ENCODE peak calls at places on chromosomes 16 and 17, in five cellular contexts. Y, P, B, H and R are unnamed samples.

GRCh38 chr17:75325827-75326586 is 36.8 kb upstream of the SLC25A19 start:
- DNase-seq in Y (no peak), P (no peak), B (no peak), H (no peak), R (peak; percentile 78)

GRCh38 chr17:8221663-8222379 is 11.4 kb upstream of the AURKB start:
- DNase-seq in Y (peak; percentile 89), P (peak; percentile 91), B (peak; percentile 85), H (peak; percentile 93), R (peak; percentile 87)

GRCh38 chr16:69351309-69352027 is at the start of gene TMED6:
- DNase-seq in Y (no peak), P (no peak), B (peak; percentile 21), H (no peak), R (no peak)

GRCh38 chr16:23803591-23804123 is 32.1 kb upstream of the PRKCB start:
- DNase-seq in Y (peak; percentile 71), P (peak; percentile 11), B (peak; percentile 72), H (peak; percentile 46), R (no peak)

GRCh38 chr16:54277845-54278703 is 8.5 kb downstream of the IRX3 start:
- DNase-seq in Y (peak; percentile 16), P (no peak), B (no peak), H (peak; percentile 60), R (no peak)

GRCh38 chr16:85275533-85276249 is 163.4 kb upstream of the CIBAR2 start:
- DNase-seq in Y (peak; percentile 88), P (no peak), B (peak; percentile 91), H (peak; percentile 48), R (no peak)

GRCh38 chr16:23724438-23725131 is 11.6 kb upstream of the ERN2 start:
- DNase-seq in Y (no peak), P (no peak), B (no peak), H (no peak), R (no peak)

GRCh38 chr17:35588196-35588920 is 1.2 kb downstream of the AP2B1 start:
- DNase-seq in Y (no peak), P (peak; percentile 71), B (peak; percentile 60), H (no peak), R (no peak)

GRCh38 chr16:79752421-79752820 is 151.9 kb upstream of the MAF start:
- DNase-seq in Y (no peak), P (no peak), B (no peak), H (no peak), R (no peak)

DNA sequence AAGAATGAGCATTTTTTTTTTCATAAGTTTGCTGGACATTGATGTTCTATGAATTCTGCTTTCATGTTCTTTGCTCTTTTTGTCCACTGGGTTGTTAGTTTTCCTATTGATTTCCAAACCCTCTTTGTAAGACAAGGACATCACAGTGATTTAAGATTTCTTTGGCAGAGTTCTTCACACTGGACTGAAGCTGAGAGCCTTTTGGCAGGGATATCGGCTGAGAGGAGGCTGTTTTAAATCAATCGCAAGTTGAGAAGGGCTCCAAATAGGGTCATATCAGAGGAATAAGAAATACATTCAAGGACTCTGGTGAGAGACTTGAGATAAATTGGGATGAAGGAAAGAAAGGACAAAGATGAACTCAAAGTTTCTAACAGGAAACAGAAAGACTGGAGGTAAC is 165.8 kb upstream of the AXIN2 start:
- DNase-seq in Y (no peak), P (no peak), B (no peak), H (no peak), R (no peak)
- TF ChIP-seq CTCF in Y (no peak), P (no peak), B (no peak), H (no peak), R (no peak)

DNA sequence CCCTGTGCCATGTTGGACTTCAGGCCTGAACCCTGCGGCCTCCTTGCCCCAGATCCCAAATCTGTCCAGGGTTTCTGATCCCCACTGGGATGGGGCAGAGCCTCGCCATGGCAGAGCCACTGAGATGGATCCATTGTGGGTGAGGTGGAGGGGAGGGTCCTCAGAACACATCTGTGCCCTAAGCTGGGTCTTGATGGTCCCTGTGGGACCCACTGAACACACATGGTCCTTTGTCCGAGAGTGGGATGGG is 38.0 kb upstream of the KSR1 start:
- DNase-seq in Y (no peak), P (no peak), B (no peak), H (no peak), R (no peak)
- TF ChIP-seq CTCF in Y (no peak), P (no peak), B (no peak), H (no peak), R (no peak)

GRCh38 chr17:14227052-14227451 is 9.6 kb downstream of the CDRT15 start:
- DNase-seq in Y (no peak), P (no peak), B (no peak), H (no peak), R (no peak)
- TF ChIP-seq CTCF in Y (no peak), P (no peak), B (no peak), H (no peak), R (no peak)

GRCh38 chr17:19647697-19648474 is 665 bp upstream of the ALDH3A2 start:
- DNase-seq in Y (peak; percentile 58), P (peak; percentile 57), B (peak; percentile 33), H (peak; percentile 45), R (no peak)

GRCh38 chr17:19650826-19651225 is 2.3 kb downstream of the ALDH3A2 start:
- DNase-seq in Y (no peak), P (no peak), B (no peak), H (no peak), R (no peak)

GRCh38 chr17:19646788-19647696 is 1.5 kb upstream of the ALDH3A2 start:
- DNase-seq in Y (no peak), P (no peak), B (peak; percentile 32), H (no peak), R (no peak)

GRCh38 chr17:19651461-19652238 is 3.1 kb downstream of the ALDH3A2 start:
- DNase-seq in Y (no peak), P (no peak), B (no peak), H (no peak), R (no peak)

DNA sequence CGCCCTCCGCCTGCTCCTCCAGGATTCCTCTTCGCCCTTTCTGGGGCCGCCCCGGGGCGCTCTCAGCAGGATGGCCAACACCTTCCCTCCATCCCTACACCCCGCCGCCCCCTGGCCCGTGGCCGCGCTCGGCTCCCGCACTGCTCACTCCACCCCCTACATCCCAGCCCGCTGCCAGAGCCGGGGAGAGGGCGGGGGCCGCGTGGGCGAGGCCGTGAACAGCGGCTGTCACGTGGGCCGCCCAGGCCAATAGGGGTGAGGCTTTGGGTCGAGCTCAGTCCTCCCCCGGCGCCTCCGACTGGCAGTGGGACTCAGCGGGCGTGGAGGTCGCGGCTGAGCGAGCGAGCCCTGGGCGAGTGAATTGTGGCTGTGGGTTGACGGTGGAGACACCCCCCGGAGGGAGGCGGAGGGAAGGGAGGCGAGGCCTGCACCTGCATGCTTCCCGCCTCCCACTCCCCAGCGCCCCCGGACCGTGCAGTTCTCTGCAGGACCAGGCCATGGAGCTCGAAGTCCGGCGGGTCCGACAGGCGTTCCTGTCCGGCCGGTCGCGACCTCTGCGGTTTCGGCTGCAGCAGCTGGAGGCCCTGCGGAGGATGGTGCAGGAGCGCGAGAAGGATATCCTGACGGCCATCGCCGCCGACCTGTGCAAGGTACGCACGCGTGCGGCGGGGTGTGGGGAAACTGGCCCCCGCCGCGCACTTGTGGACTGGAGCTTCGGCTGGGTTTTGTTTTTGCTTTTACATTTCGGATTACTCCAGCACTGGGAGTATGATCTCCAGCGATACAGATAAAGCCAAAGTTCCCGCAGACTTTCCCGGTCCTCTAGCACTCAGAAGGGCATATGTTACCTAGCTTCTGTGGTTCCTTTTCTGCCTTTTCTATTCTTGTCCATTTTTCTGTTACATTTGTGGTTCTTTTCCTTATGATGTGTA is at the start of gene ALDH3A2:
- DNase-seq in Y (peak; percentile 94), P (peak; percentile 91), B (peak; percentile 92), H (peak; percentile 98), R (peak; percentile 62)
- TF ChIP-seq CTCF in Y (no peak), P (peak; percentile 40), B (no peak), H (peak; percentile 18), R (no peak)

GRCh38 chr17:18323007-18323406 is 7.9 kb downstream of the SMCR8 start:
- DNase-seq in Y (no peak), P (no peak), B (no peak), H (no peak), R (no peak)
- TF ChIP-seq CTCF in Y (no peak), P (peak; percentile 28), B (no peak), H (no peak), R (peak; percentile 6)

DNA sequence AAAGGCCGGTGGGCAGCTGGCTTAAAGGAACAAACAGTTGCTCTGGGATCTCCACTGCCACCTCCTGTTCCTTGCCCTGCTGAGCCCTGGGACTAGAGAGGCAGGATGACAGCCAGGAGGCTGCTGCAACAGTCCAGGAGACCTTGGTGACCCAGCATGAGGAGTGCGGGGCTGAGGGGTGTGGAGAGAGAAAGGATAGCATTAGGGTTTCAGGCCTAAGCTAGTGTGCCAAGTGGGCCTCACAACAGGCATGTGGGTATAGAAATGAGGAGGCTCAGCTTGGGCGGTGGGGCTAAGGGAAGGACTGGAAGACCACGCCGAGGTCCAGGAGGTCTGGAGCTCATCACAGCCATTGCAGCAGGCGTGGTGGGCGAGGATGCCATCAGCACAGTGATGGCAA is 39.8 kb downstream of the SDK2 start:
- DNase-seq in Y (no peak), P (no peak), B (no peak), H (no peak), R (no peak)
- TF ChIP-seq CTCF in Y (no peak), P (no peak), B (no peak), H (no peak), R (no peak)

DNA sequence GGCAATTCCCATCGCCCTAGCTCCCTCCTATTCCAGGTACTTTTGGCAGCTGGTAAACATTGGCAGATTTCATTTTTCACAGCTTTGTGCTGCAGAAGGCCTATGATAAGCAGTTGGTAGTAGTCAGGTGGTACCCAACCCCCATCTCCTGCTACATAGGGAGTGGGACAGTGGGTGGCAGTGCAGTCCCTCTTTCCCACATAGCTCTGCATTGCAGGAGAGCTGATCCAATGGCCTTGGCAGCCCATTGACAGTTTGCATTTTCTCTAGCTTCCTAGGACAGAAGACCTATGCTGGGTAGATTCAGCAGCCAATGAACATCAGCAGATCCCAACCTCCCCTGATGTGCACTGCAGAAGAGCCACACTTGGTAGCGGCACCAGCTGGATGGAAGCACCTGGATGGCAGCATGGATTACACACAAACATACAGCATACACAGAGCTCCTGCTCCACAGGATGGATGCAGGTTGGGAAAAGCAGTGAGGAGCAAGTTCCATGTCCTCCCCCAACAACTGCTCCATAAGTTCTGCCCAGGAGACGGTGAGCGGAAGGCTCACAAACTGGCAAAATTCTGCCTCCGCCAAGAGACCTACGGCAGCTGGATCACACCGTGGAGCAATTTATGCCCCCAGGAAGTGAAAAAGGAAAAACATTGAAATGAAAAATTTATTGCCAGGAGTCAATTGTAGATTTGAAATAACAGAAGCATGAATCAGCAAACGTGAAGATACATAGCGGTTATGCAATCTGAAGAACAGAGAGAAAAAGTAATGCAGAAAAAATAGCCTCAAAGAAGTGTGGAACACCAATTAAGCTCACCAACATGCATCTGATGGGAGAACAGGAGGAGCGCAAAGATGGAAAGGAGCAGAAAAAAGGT is 95.7 kb downstream of the CACNG1 start:
- DNase-seq in Y (no peak), P (no peak), B (peak; percentile 18), H (no peak), R (no peak)
- TF ChIP-seq CTCF in Y (no peak), P (peak; percentile 20), B (no peak), H (no peak), R (no peak)

GRCh38 chr17:40422990-40423611 is 5.4 kb upstream of the TOP2A start:
- DNase-seq in Y (no peak), P (no peak), B (peak; percentile 73), H (no peak), R (no peak)
- TF ChIP-seq CTCF in Y (no peak), P (peak; percentile 35), B (no peak), H (no peak), R (peak; percentile 11)